ENCODE peak calls at places on chromosome 14, in four cellular contexts. I, Y, F and X are unnamed samples.
A peak's percentile ranks its signal among the peaks of the same experiment; 100 is the strongest.

GRCh38 chr14:101973356-101973755 is 9.0 kb downstream of the DYNC1H1 start:
- DNase-seq in I (no peak), Y (no peak), F (no peak), X (no peak)

GRCh38 chr14:78070344-78070743 is 99.8 kb upstream of the NRXN3 start:
- DNase-seq in F (no peak), Y (no peak), I (no peak), X (no peak)

GRCh38 chr14:75165586-75166391 is 10.6 kb downstream of the TMED10 start:
- DNase-seq in Y (no peak), F (no peak), I (no peak), X (peak; percentile 73)

GRCh38 chr14:86141966-86142365 is 612.0 kb downstream of the FLRT2 start:
- DNase-seq in Y (no peak), F (no peak), I (no peak), X (no peak)

GRCh38 chr14:104973215-104974145 is 4.7 kb downstream of the AHNAK2 start:
- DNase-seq in Y (no peak), I (peak; percentile 94), F (peak; percentile 85), X (peak; percentile 79)

GRCh38 chr14:98223106-98223505 is 1048.9 kb downstream of the BCL11B start:
- DNase-seq in Y (no peak), I (no peak), F (no peak), X (no peak)

GRCh38 chr14:100862277-100862676 is 36.4 kb downstream of the MEG3 start:
- DNase-seq in I (peak; percentile 31), Y (no peak), F (peak; percentile 37), X (peak; percentile 14)

GRCh38 chr14:64762044-64763034 is 58.1 kb downstream of the PLEKHG3 start:
- DNase-seq in I (peak; percentile 96), Y (no peak), F (peak; percentile 96), X (peak; percentile 67)

GRCh38 chr14:50139192-50139591 is 22.8 kb upstream of the VCPKMT start:
- DNase-seq in Y (no peak), F (no peak), I (no peak), X (no peak)

GRCh38 chr14:19823765-19824164 is 20.2 kb downstream of the OR4N2 start:
- DNase-seq in F (no peak), Y (no peak), I (no peak), X (no peak)

GRCh38 chr14:69750495-69750894 is 16.4 kb upstream of the SRSF5 start:
- DNase-seq in Y (no peak), F (no peak), I (no peak), X (no peak)

GRCh38 chr14:57712101-57712500 is 153.8 kb downstream of the SLC35F4 start:
- DNase-seq in I (no peak), Y (no peak), F (no peak), X (no peak)

GRCh38 chr14:105067140-105067968 is 2.1 kb upstream of the GPR132 start:
- DNase-seq in I (peak; percentile 61), F (no peak), Y (peak; percentile 55), X (no peak)

GRCh38 chr14:90606434-90606833 is 209.6 kb downstream of the CALM1 start:
- DNase-seq in Y (no peak), I (no peak), F (no peak), X (no peak)
- TF ChIP-seq CTCF in Y (no peak), I (no peak), F (no peak), X (no peak)

GRCh38 chr14:22123188-22123560 is 449.6 kb upstream of the OR4E1 start:
- DNase-seq in I (no peak), F (no peak), Y (no peak), X (no peak)
- H3K4me3 ChIP-seq in I (no peak overlapping the region), F (no peak overlapping the region), Y (no peak overlapping the region), X (no peak overlapping the region)

GRCh38 chr14:23632461-23633159 is 3.6 kb upstream of the DHRS2 start:
- DNase-seq in F (no peak), Y (no peak), I (no peak), X (no peak)

GRCh38 chr14:23630687-23631086 is 5.5 kb upstream of the DHRS2 start:
- DNase-seq in Y (no peak), F (no peak), I (no peak), X (no peak)

GRCh38 chr14:23631234-23631633 is 4.9 kb upstream of the DHRS2 start:
- DNase-seq in F (no peak), Y (no peak), I (no peak), X (no peak)

GRCh38 chr14:23631702-23632460 is 4.3 kb upstream of the DHRS2 start:
- DNase-seq in Y (peak; percentile 51), I (peak; percentile 75), F (peak; percentile 91), X (peak; percentile 52)

GRCh38 chr14:23633160-23633701 is 2.9 kb upstream of the DHRS2 start:
- DNase-seq in Y (no peak), F (no peak), I (no peak), X (no peak)
- TF ChIP-seq CTCF in Y (no peak), F (no peak), I (no peak), X (no peak)

GRCh38 chr14:99731536-99732435 is 47.7 kb downstream of the CYP46A1 start:
- DNase-seq in Y (no peak), I (no peak), F (peak; percentile 86), X (no peak)

GRCh38 chr14:99728231-99728920 is 44.3 kb downstream of the CYP46A1 start:
- DNase-seq in Y (no peak), I (no peak), F (peak; percentile 26), X (no peak)

GRCh38 chr14:99728981-99729451 is 44.9 kb downstream of the CYP46A1 start:
- DNase-seq in Y (no peak), I (no peak), F (peak; percentile 21), X (no peak)

GRCh38 chr14:99730876-99731351 is 46.8 kb downstream of the CYP46A1 start:
- DNase-seq in F (peak; percentile 46), Y (no peak), I (no peak), X (no peak)

GRCh38 chr14:99729991-99730875 is 46.1 kb downstream of the CYP46A1 start:
- DNase-seq in F (peak; percentile 82), Y (no peak), I (peak; percentile 19), X (peak; percentile 51)
- H3K4me3 ChIP-seq in F (peak overlapping the region; percentile 49), Y (no peak overlapping the region), I (peak overlapping the region; percentile 49), X (peak overlapping the region; percentile 65)

GRCh38 chr14:23301288-23301968 is 1.2 kb downstream of the PPP1R3E start:
- DNase-seq in I (peak; percentile 98), F (peak; percentile 99), Y (peak; percentile 91), X (peak; percentile 97)
- TF ChIP-seq CTCF in I (peak; percentile 88), F (peak; percentile 51), Y (peak; percentile 73), X (peak; percentile 97)